ENCODE peak calls at places on chromosomes 2 and 18, in eight cellular contexts. P is C1 segment of cervical spinal cord; V is activated T-helper 1 cell treated with anti-CD3 and anti-CD28 coated beads, Interleukin-2, amount 50 U/mL, for 16 hours; X is NCI-H2227 treated with DMSO at 0.1 percent for 48 hours; R is H54; S is 8988T; Q is T-cell; K is AG04450. I is an unnamed sample.

GRCh38 chr18:24656571-24656971 is 196.1 kb downstream of the HRH4 start:
- DNase-seq in K (peak; percentile 45), X (peak; percentile 32), P (no peak), S (no peak), Q (no peak), R (no peak), V (no peak), I (no peak)

GRCh38 chr2:100418563-100418962 is 1.1 kb upstream of the CHST10 start:
- DNase-seq in R (no peak), S (no peak), X (no peak), Q (no peak), V (no peak), P (no peak), K (no peak), I (no peak)

GRCh38 chr2:106886916-106887758 is 1.2 kb upstream of the ST6GAL2 start:
- DNase-seq in R (no peak), V (no peak), K (no peak), S (no peak), P (no peak), X (no peak), Q (no peak), I (no peak)

GRCh38 chr2:88530081-88530480 is 77.6 kb upstream of the FOXI3 start:
- DNase-seq in P (no peak), S (no peak), X (no peak), R (no peak), Q (no peak), V (no peak), K (no peak), I (no peak)

GRCh38 chr2:230627806-230628724 is 84.6 kb upstream of the CAB39 start:
- DNase-seq in Q (no peak), X (no peak), K (peak; percentile 73), P (no peak), V (no peak), R (no peak), S (no peak), I (no peak)

GRCh38 chr2:85707304-85707703 is 13.1 kb downstream of the GNLY start:
- DNase-seq in S (peak; percentile 50), K (peak; percentile 87), Q (no peak), X (peak; percentile 70), V (peak; percentile 31), R (no peak), P (no peak), I (peak; percentile 35)

GRCh38 chr2:168210216-168210897 is 37.0 kb downstream of the STK39 start:
- DNase-seq in P (no peak), S (no peak), R (no peak), V (no peak), Q (no peak), X (no peak), K (no peak), I (no peak)

GRCh38 chr18:74819433-74820059 is 221.9 kb downstream of the ZNF407 start:
- DNase-seq in K (no peak), R (no peak), V (no peak), P (no peak), X (no peak), Q (no peak), S (no peak), I (peak; percentile 3)

GRCh38 chr18:62374410-62374965 is 49.4 kb downstream of the TNFRSF11A start:
- DNase-seq in Q (no peak), P (no peak), K (no peak), R (no peak), S (no peak), X (no peak), V (no peak), I (no peak)

GRCh38 chr2:189581354-189582139 is 961 bp upstream of the SLC40A1 start:
- DNase-seq in V (no peak), R (no peak), S (peak; percentile 28), X (no peak), K (no peak), Q (peak; percentile 11), P (no peak), I (no peak)

GRCh38 chr2:147019296-147019695 is 825.5 kb upstream of the ACVR2A start:
- DNase-seq in R (no peak), K (no peak), Q (no peak), S (no peak), V (no peak), X (no peak), P (no peak), I (no peak)

GRCh38 chr2:6535572-6535971 is 330.1 kb downstream of the CMPK2 start:
- DNase-seq in K (no peak), S (no peak), P (peak; percentile 5), R (no peak), X (no peak), Q (no peak), V (no peak), I (no peak)

GRCh38 chr2:10097352-10098148 is 17.3 kb upstream of the CYS1 start:
- DNase-seq in P (peak; percentile 13), S (peak; percentile 91), X (peak; percentile 43), V (no peak), R (peak; percentile 94), Q (no peak), K (no peak), I (peak; percentile 55)

GRCh38 chr2:97697252-97698235 is 15.8 kb upstream of the ZAP70 start:
- DNase-seq in S (peak; percentile 52), X (peak; percentile 86), R (peak; percentile 65), K (peak; percentile 50), V (peak; percentile 85), P (peak; percentile 42), Q (peak; percentile 92), I (peak; percentile 79)

GRCh38 chr2:118994172-118994700 is 52.2 kb downstream of the MARCO start:
- DNase-seq in S (no peak), K (no peak), P (no peak), V (no peak), R (no peak), X (no peak), Q (no peak), I (no peak)

GRCh38 chr2:96514521-96514920 is 9.4 kb upstream of the NEURL3 start:
- DNase-seq in V (no peak), P (no peak), S (no peak), R (no peak), X (no peak), Q (no peak), K (no peak), I (no peak)

GRCh38 chr2:112110966-112111365 is 27.2 kb upstream of the FBLN7 start:
- DNase-seq in S (no peak), V (no peak), Q (no peak), X (no peak), K (no peak), R (no peak), P (no peak), I (no peak)

GRCh38 chr18:79385749-79386341 is 9.9 kb upstream of the NFATC1 start:
- DNase-seq in K (no peak), R (no peak), V (no peak), Q (no peak), X (no peak), S (no peak), P (no peak), I (no peak)

GRCh38 chr18:74493689-74494088 is 2.5 kb upstream of the CNDP2 start:
- DNase-seq in V (peak; percentile 28), X (no peak), S (no peak), K (peak; percentile 20), P (no peak), R (no peak), Q (peak; percentile 23), I (peak; percentile 66)

GRCh38 chr2:48454504-48454903 is 75.5 kb upstream of the STON1 start:
- DNase-seq in K (no peak), V (no peak), S (no peak), X (no peak), R (no peak), Q (no peak), P (no peak), I (no peak)